ENCODE peak calls at places on chromosome 18, in four cellular contexts. C is HTR-8/SVneo; X is stimulated activated CD4-positive, alpha-beta T cell treated with anti-CD3 and anti-CD28 coated beads, Interleukin-1b, Interleukin-23, amount 100 ng/mL, for 24 hours; J is iris pigment epithelial cell. E is an unnamed sample.

GRCh38 chr18:43587538-43588153 is 310.4 kb upstream of the SYT4 start:
- DNase-seq in J (peak), X (no peak), C (peak), E (peak)

GRCh38 chr18:55587341-55588000 is 521 bp downstream of the TCF4 start:
- DNase-seq in J (peak), C (no peak), X (no peak), E (peak)

GRCh38 chr18:34542625-34543024 is 167.5 kb upstream of the DTNA start:
- DNase-seq in X (no peak), C (no peak), J (no peak), E (no peak)

GRCh38 chr18:36628435-36629094 is 200.2 kb downstream of the TPGS2 start:
- DNase-seq in X (no peak), C (no peak), J (peak), E (no peak)

GRCh38 chr18:70221911-70222278 is 16.4 kb upstream of the RTTN start:
- DNase-seq in C (no peak), J (no peak), X (no peak), E (no peak)

GRCh38 chr18:23712445-23712844 is 23.2 kb downstream of the LAMA3 start:
- DNase-seq in J (no peak), X (no peak), C (no peak), E (no peak)

GRCh38 chr18:36450264-36450663 is 152.8 kb downstream of the FHOD3 start:
- DNase-seq in X (no peak), C (no peak), J (no peak), E (no peak)

GRCh38 chr18:13213036-13213795 is 5.3 kb upstream of the LDLRAD4 start:
- DNase-seq in X (no peak), C (no peak), J (no peak), E (no peak)

GRCh38 chr18:75003764-75004690 is 204.9 kb downstream of the PTGR3 start:
- DNase-seq in J (no peak), C (no peak), X (no peak), E (no peak)

GRCh38 chr18:43714346-43715010 is 437.2 kb upstream of the SYT4 start:
- DNase-seq in X (no peak), J (no peak), C (no peak), E (no peak)

GRCh38 chr18:55318864-55319516 is 269.0 kb downstream of the TCF4 start:
- DNase-seq in C (no peak), X (no peak), J (peak), E (no peak)

GRCh38 chr18:58886864-58887612 is 22.4 kb downstream of the ZNF532 start:
- DNase-seq in J (no peak), X (no peak), C (no peak), E (no peak)

GRCh38 chr18:22701326-22701725 is 231.8 kb upstream of the RBBP8 start:
- DNase-seq in X (no peak), C (no peak), J (no peak), E (no peak)

GRCh38 chr18:12657048-12657848 is 659 bp downstream of the SPIRE1 start:
- DNase-seq in X (peak), J (peak), C (no peak), E (peak)

GRCh38 chr18:63514326-63514725 is 27.8 kb upstream of the SERPINB12 start:
- DNase-seq in X (no peak), C (no peak), J (no peak), E (no peak)

GRCh38 chr18:63850010-63850409 is 37.5 kb upstream of the SERPINB2 start:
- DNase-seq in X (no peak), J (peak), C (peak), E (no peak)

GRCh38 chr18:50573679-50574078 is 13.8 kb downstream of the MAPK4 start:
- DNase-seq in C (no peak), J (peak), X (no peak), E (peak)